ENCODE peak calls at places on chromosome 15, in ten cellular contexts. J is adrenal gland; I is T-helper 22 cell; H is activated CD4-positive, alpha-beta T cell treated with anti-CD3 and anti-CD28 coated beads, Interleukin-2, amount 10 ng/mL, durations not matched to agents 24 days and 14 days; U is dorsolateral prefrontal cortex; M is iris pigment epithelial cell; C is Daoy; D is DMS53; G is uterus; Y is HL-60. B is an unnamed sample.

GRCh38 chr15:52076889-52077781 is 35.4 kb downstream of the BCL2L10 start:
- DNase-seq in J (no peak), I (no peak), H (no peak), U (no peak), M (peak; percentile 93), C (peak; percentile 95), D (no peak), G (no peak), Y (no peak), B (peak; percentile 93)

GRCh38 chr15:25803541-25803940 is 59.6 kb downstream of the ATP10A start:
- DNase-seq in J (no peak), I (no peak), H (no peak), U (no peak), M (no peak), C (no peak), D (no peak), G (no peak), Y (no peak), B (no peak)

GRCh38 chr15:91694829-91695205 is 158.7 kb upstream of the SLCO3A1 start:
- DNase-seq in J (no peak), I (no peak), H (no peak), U (no peak), M (peak; percentile 4), C (peak; percentile 63), D (no peak), G (peak; percentile 90), Y (no peak), B (peak; percentile 8)

GRCh38 chr15:75532413-75533250 is 46.5 kb downstream of the PTPN9 start:
- DNase-seq in J (peak; percentile 67), I (no peak), H (peak; percentile 56), U (no peak), M (peak; percentile 94), C (peak; percentile 20), D (peak; percentile 78), G (peak; percentile 65), Y (peak; percentile 18), B (peak; percentile 46)

GRCh38 chr15:63203451-63204090 is 14.2 kb downstream of the RAB8B start:
- DNase-seq in J (no peak), I (peak; percentile 32), H (peak; percentile 71), U (no peak), M (peak; percentile 61), C (peak; percentile 50), D (no peak), G (no peak), Y (peak; percentile 79), B (peak; percentile 74)

GRCh38 chr15:78131295-78132021 is at the start of gene CIB2:
- DNase-seq in J (peak; percentile 62), I (peak; percentile 62), H (peak; percentile 96), U (peak; percentile 81), M (peak; percentile 47), C (peak; percentile 83), D (peak; percentile 77), G (peak; percentile 65), Y (peak; percentile 33), B (peak; percentile 36)

GRCh38 chr15:74826372-74826819 is at the start of gene CPLX3:
- DNase-seq in J (peak; percentile 46), I (no peak), H (peak; percentile 92), U (no peak), M (no peak), C (peak; percentile 32), D (peak; percentile 40), G (no peak), Y (no peak), B (no peak)

GRCh38 chr15:77895742-77896141 is 181.8 kb downstream of the TBC1D2B start:
- DNase-seq in J (no peak), I (no peak), H (no peak), U (no peak), M (no peak), C (no peak), D (no peak), G (no peak), Y (no peak), B (no peak)

GRCh38 chr15:60423540-60423939 is 25.8 kb upstream of the ANXA2 start:
- DNase-seq in J (no peak), I (no peak), H (peak; percentile 75), U (no peak), M (peak; percentile 94), C (peak; percentile 83), D (peak; percentile 64), G (no peak), Y (no peak), B (peak; percentile 88)

GRCh38 chr15:29734917-29735572 is 87.2 kb downstream of the TJP1 start:
- DNase-seq in J (no peak), I (no peak), H (no peak), U (no peak), M (peak; percentile 82), C (peak; percentile 78), D (peak; percentile 39), G (no peak), Y (no peak), B (peak; percentile 32)

GRCh38 chr15:31503758-31504461 is 177.3 kb downstream of the KLF13 start:
- DNase-seq in J (no peak), I (no peak), H (no peak), U (no peak), M (no peak), C (no peak), D (no peak), G (no peak), Y (no peak), B (no peak)

GRCh38 chr15:60917469-60918130 is 311.5 kb downstream of the RORA start:
- DNase-seq in J (peak; percentile 77), I (no peak), H (no peak), U (no peak), M (peak; percentile 62), C (no peak), D (no peak), G (peak; percentile 77), Y (no peak), B (no peak)

GRCh38 chr15:96354731-96355560 is 24.4 kb downstream of the NR2F2 start:
- DNase-seq in J (peak; percentile 68), I (no peak), H (no peak), U (no peak), M (peak; percentile 94), C (peak; percentile 57), D (no peak), G (peak; percentile 60), Y (peak; percentile 79), B (no peak)

GRCh38 chr15:31027948-31028586 is 36.6 kb upstream of the MTMR10 start:
- DNase-seq in J (no peak), I (no peak), H (no peak), U (no peak), M (no peak), C (no peak), D (no peak), G (no peak), Y (no peak), B (no peak)

GRCh38 chr15:85380860-85381535 is 595 bp downstream of the AKAP13 start:
- DNase-seq in J (peak; percentile 46), I (peak; percentile 63), H (peak; percentile 92), U (peak; percentile 43), M (peak; percentile 46), C (peak; percentile 16), D (peak; percentile 61), G (peak; percentile 57), Y (peak; percentile 8), B (peak; percentile 38)